ENCODE peak calls at places on chromosomes 11 and 22, in seven cellular contexts. P is A549, K is HepG2, E is HCT116, X is body of pancreas, O is H1, C is endothelial cell of umbilical vein. J is an unnamed sample.
A peak's percentile ranks its signal among the peaks of the same experiment; 100 is the strongest.

GRCh38 chr22:46002757-46003270 is 25.9 kb upstream of the WNT7B start:
- DNase-seq in X (no peak), C (no peak), O (no peak), E (no peak), P (peak; percentile 38), K (no peak), J (no peak)

GRCh38 chr11:122724520-122724919 is 69.0 kb downstream of the UBASH3B start:
- DNase-seq in P (no peak), O (no peak), K (no peak), E (no peak), X (no peak), C (peak; percentile 39), J (no peak)

GRCh38 chr11:115459563-115459962 is 44.7 kb downstream of the CADM1 start:
- DNase-seq in P (no peak), E (no peak), K (no peak), C (no peak), X (no peak), O (no peak), J (no peak)

GRCh38 chr11:94171693-94172440 is 43.2 kb downstream of the PANX1 start:
- DNase-seq in O (peak; percentile 36), X (peak; percentile 71), E (peak; percentile 16), P (peak; percentile 29), K (peak; percentile 31), C (peak; percentile 52), J (peak; percentile 54)

GRCh38 chr22:47294222-47294532 is 531.7 kb downstream of the TBC1D22A start:
- DNase-seq in P (no peak), O (no peak), X (no peak), C (no peak), E (no peak), K (no peak), J (no peak)

GRCh38 chr11:37811349-37811748 is 1213.3 kb upstream of the RAG2 start:
- DNase-seq in P (no peak), C (no peak), K (no peak), X (no peak), O (no peak), E (no peak), J (no peak)

GRCh38 chr22:27299181-27300085 is 502.1 kb downstream of the MN1 start:
- DNase-seq in X (no peak), E (no peak), P (no peak), C (peak; percentile 85), O (no peak), K (no peak), J (peak; percentile 64)

GRCh38 chr22:17154971-17155370 is 4.1 kb downstream of the HDHD5 start:
- DNase-seq in O (no peak), X (no peak), P (no peak), C (no peak), E (no peak), K (no peak), J (no peak)

GRCh38 chr11:119861160-119861559 is 132.2 kb upstream of the NECTIN1 start:
- DNase-seq in E (no peak), O (no peak), K (no peak), C (no peak), X (no peak), P (no peak), J (no peak)

GRCh38 chr22:33969052-33969451 is 48.8 kb upstream of the LARGE1 start:
- DNase-seq in K (no peak), E (no peak), X (no peak), O (no peak), P (no peak), C (no peak), J (no peak)

GRCh38 chr11:61690706-61691377 is 10.7 kb downstream of the DAGLA start:
- DNase-seq in C (no peak), P (no peak), O (no peak), E (no peak), X (peak; percentile 44), K (no peak), J (no peak)

GRCh38 chr11:4607782-4608666 is at the start of gene TRIM68:
- DNase-seq in E (peak; percentile 89), C (peak; percentile 95), O (peak; percentile 41), P (peak; percentile 96), X (peak; percentile 97), K (no peak), J (peak; percentile 96)
- TF ChIP-seq POLR2A in E (peak; percentile 71), C (peak; percentile 81), O (peak; percentile 88), P (peak; percentile 81), X (peak; percentile 89), K (no peak), J (peak; percentile 81)

DNA sequence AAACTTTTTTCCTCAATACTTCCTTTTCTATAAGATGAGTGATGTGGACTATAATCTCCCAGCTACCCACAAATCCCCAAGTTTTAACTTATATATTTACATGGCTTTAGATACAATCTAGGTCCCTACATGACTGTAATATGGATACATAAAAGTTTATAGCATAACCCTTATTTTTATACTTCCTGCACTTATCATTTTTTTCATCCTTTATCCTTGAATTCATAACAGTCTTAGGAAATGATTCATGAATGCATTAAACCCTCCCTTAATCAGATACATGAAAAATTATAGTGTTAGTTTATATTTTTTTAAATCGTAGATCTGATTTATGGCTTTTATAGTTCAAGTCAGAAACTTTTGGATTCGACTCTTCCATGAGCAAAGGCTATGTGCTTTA is 195.8 kb downstream of the MAML2 start:
- DNase-seq in C (peak; percentile 68), E (no peak), X (no peak), K (no peak), O (no peak), P (no peak), J (no peak)
- TF ChIP-seq POLR2A in C (no peak), E (no peak), X (no peak), K (no peak), O (no peak), P (no peak), J (no peak)

GRCh38 chr11:75950141-75950540 is 135.1 kb downstream of the UVRAG start:
- DNase-seq in O (no peak), K (no peak), P (no peak), C (no peak), X (no peak), E (no peak), J (no peak)
- TF ChIP-seq POLR2A in O (no peak), K (no peak), P (no peak), C (no peak), X (no peak), E (no peak), J (no peak)

GRCh38 chr11:66548774-66549630 is 2.3 kb downstream of the ACTN3 start:
- DNase-seq in E (no peak), O (no peak), K (no peak), X (no peak), C (no peak), P (no peak), J (no peak)

GRCh38 chr11:66546368-66546965 is at the start of gene ACTN3:
- DNase-seq in P (no peak), X (peak; percentile 32), K (peak; percentile 17), E (no peak), C (no peak), O (peak; percentile 59), J (no peak)

GRCh38 chr11:66546966-66547661 is 411 bp downstream of the ACTN3 start:
- DNase-seq in E (no peak), X (no peak), P (no peak), K (no peak), O (no peak), C (no peak), J (no peak)

GRCh38 chr11:66548041-66548440 is 1.3 kb downstream of the ACTN3 start:
- DNase-seq in O (no peak), X (no peak), E (no peak), C (no peak), P (no peak), K (no peak), J (no peak)

DNA sequence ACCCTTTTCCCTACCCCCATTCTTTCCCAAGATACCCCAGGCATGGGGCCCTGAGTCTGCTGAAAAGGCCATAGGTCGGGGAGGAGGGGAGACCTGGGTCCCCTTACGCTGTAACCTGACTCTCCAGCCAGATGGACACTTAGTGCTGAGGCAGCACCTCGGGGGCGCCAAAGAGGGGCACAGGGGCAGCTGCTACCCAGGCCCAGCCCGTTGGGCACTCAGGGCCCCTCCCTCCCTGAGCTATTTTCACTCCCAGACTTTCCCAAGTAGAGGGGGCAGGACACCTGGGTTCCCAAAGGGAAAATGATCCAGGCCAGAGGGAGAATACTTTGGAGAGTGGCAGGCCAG is 933 bp downstream of the ACTN3 start:
- DNase-seq in P (no peak), X (no peak), O (no peak), K (no peak), C (no peak), E (no peak), J (no peak)
- TF ChIP-seq POLR2A in P (no peak), X (no peak), O (no peak), K (no peak), C (no peak), E (no peak), J (no peak)

DNA sequence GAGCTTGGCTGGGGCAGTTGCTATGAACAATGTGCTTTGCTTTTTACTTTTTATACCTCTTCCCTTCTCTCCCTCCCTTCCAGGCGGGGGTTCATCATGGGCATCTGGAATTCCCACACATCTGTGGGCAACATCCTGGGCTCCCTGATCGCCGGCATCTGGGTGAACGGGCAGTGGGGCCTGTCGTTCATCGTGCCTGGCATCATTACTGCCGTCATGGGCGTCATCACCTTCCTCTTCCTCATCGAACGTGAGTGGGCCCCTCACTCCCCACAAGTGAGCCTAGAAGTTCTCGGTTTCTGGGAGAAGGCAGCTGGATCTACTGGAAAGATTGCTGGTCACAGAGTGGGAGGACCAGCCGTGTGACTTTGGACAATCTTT is 17.4 kb downstream of the SLC37A2 start:
- DNase-seq in C (no peak), K (no peak), O (no peak), P (no peak), E (no peak), X (no peak), J (no peak)
- TF ChIP-seq POLR2A in C (no peak), K (no peak), O (no peak), P (no peak), E (no peak), X (no peak), J (no peak)

GRCh38 chr11:66267039-66267378 is 1.4 kb upstream of the RAB1B start:
- DNase-seq in O (no peak), E (no peak), X (no peak), K (no peak), P (no peak), C (no peak), J (no peak)

GRCh38 chr11:66268210-66268952 is at the start of gene RAB1B:
- DNase-seq in E (peak; percentile 99), C (peak; percentile 100), P (peak; percentile 94), O (peak; percentile 99), X (peak; percentile 100), K (peak; percentile 98), J (peak; percentile 100)

GRCh38 chr11:66268953-66269906 is 791 bp downstream of the RAB1B start:
- DNase-seq in O (no peak), C (peak; percentile 34), X (no peak), K (peak; percentile 58), E (no peak), P (peak; percentile 61), J (peak; percentile 69)

GRCh38 chr11:66266378-66267038 is 1.9 kb upstream of the RAB1B start:
- DNase-seq in X (no peak), P (no peak), C (no peak), E (no peak), O (no peak), K (no peak), J (no peak)

GRCh38 chr11:66267379-66268209 is 845 bp upstream of the RAB1B start:
- DNase-seq in C (peak; percentile 91), P (peak; percentile 73), K (peak; percentile 57), O (peak; percentile 51), E (peak; percentile 69), X (peak; percentile 84), J (peak; percentile 92)
- TF ChIP-seq POLR2A in C (no peak), P (no peak), K (peak; percentile 52), O (no peak), E (peak; percentile 15), X (peak; percentile 67), J (no peak)